ENCODE peak calls at places on chromosomes 12 and 14, in four cellular contexts. E, H, B and Q are unnamed samples.

GRCh38 chr14:58077621-58078020 is 74.4 kb downstream of the ARMH4 start:
- DNase-seq in E (no peak), B (no peak), H (no peak), Q (no peak)

GRCh38 chr12:99911076-99911475 is 73.7 kb downstream of the ANKS1B start:
- DNase-seq in E (no peak), H (no peak), B (peak; percentile 61), Q (no peak)

GRCh38 chr14:21523203-21523602 is 2.9 kb downstream of the SALL2 start:
- DNase-seq in H (no peak), E (no peak), B (no peak), Q (no peak)

GRCh38 chr12:117792471-117792870 is 176.3 kb downstream of the KSR2 start:
- DNase-seq in B (no peak), H (no peak), E (no peak), Q (no peak)

GRCh38 chr14:65095633-65096205 is 6.6 kb downstream of the MAX start:
- DNase-seq in E (no peak), B (no peak), H (no peak), Q (no peak)

GRCh38 chr12:75587340-75588106 is 76.1 kb upstream of the KRR1 start:
- DNase-seq in E (no peak), B (no peak), H (no peak), Q (no peak)

GRCh38 chr14:48616941-48617340 is 941.5 kb upstream of the MDGA2 start:
- DNase-seq in B (no peak), H (no peak), E (no peak), Q (no peak)

GRCh38 chr14:77006127-77006526 is 22.4 kb downstream of the IRF2BPL start:
- DNase-seq in B (no peak), H (no peak), E (no peak), Q (no peak)

GRCh38 chr12:1811281-1811947 is 9.0 kb upstream of the LRTM2 start:
- DNase-seq in B (no peak), E (no peak), H (no peak), Q (no peak)

GRCh38 chr14:33897878-33898535 is 52.9 kb downstream of the EGLN3 start:
- DNase-seq in B (no peak), E (no peak), H (no peak), Q (no peak)

GRCh38 chr12:118979763-118980406 is 1.5 kb upstream of the SRRM4 start:
- DNase-seq in E (peak; percentile 42), B (peak; percentile 20), H (no peak), Q (no peak)

GRCh38 chr14:74531467-74531866 is 37.9 kb downstream of the ISCA2 start:
- DNase-seq in B (no peak), H (no peak), E (peak; percentile 63), Q (no peak)

GRCh38 chr12:110010853-110011835 is 11.9 kb downstream of the ANKRD13A start:
- DNase-seq in H (no peak), B (no peak), E (no peak), Q (no peak)

GRCh38 chr12:13986031-13986430 is 4.6 kb upstream of the GRIN2B start:
- DNase-seq in B (no peak), H (no peak), E (peak; percentile 69), Q (no peak)

GRCh38 chr14:64293976-64294671 is at the start of gene ESR2:
- DNase-seq in E (no peak), B (no peak), H (peak; percentile 26), Q (no peak)

GRCh38 chr14:68791078-68791983 is 1.5 kb downstream of the ZFP36L1 start:
- DNase-seq in E (no peak), H (no peak), B (no peak), Q (no peak)

GRCh38 chr14:55553791-55554190 is 26.2 kb upstream of the KTN1 start:
- DNase-seq in H (no peak), E (no peak), B (no peak), Q (no peak)

GRCh38 chr12:53443955-53444354 is 2.4 kb downstream of the PRR13 start:
- DNase-seq in E (no peak), H (no peak), B (no peak), Q (no peak)

GRCh38 chr12:71299541-71300376 is 139.8 kb upstream of the LGR5 start:
- DNase-seq in B (no peak), E (no peak), H (no peak), Q (no peak)

GRCh38 chr12:109709401-109710278 is 4.0 kb upstream of the FAM222A start:
- DNase-seq in E (no peak), B (no peak), H (no peak), Q (no peak)

GRCh38 chr12:108672054-108672453 is 38.4 kb upstream of the SELPLG start:
- DNase-seq in E (no peak), H (no peak), B (no peak), Q (no peak)

GRCh38 chr14:20306079-20306423 is 300 bp upstream of the TTC5 start:
- DNase-seq in E (no peak), H (no peak), B (no peak), Q (no peak)

GRCh38 chr12:103955811-103956514 is 9.7 kb upstream of the TDG start:
- DNase-seq in E (no peak), H (no peak), B (no peak), Q (no peak)